ENCODE peak calls at places on chromosomes 5 and 9, in nine cellular contexts. One of them, this sample, is unnamed.

GRCh38 chr5:144336619-144337018 is 165.9 kb downstream of the KCTD16 start:
- DNase-seq in tibial nerve: no peak
- DNase-seq in stomach: no peak
- DNase-seq in A549: no peak
- DNase-seq in transverse colon: no peak
- DNase-seq in HepG2: no peak
- DNase-seq in ovary: no peak
- DNase-seq in sigmoid colon: no peak
- DNase-seq in H1: no peak
- DNase-seq in this sample: no peak

GRCh38 chr9:18208166-18209059 is 265.5 kb upstream of the ADAMTSL1 start:
- DNase-seq in tibial nerve: peak; percentile 42
- DNase-seq in HepG2: peak; percentile 59
- DNase-seq in A549: peak; percentile 42
- DNase-seq in stomach: peak; percentile 73
- DNase-seq in sigmoid colon: no peak
- DNase-seq in ovary: peak; percentile 28
- DNase-seq in transverse colon: peak; percentile 81
- DNase-seq in H1: peak; percentile 67
- DNase-seq in this sample: peak; percentile 45

GRCh38 chr5:10760976-10761841 is at the start of gene DAP:
- DNase-seq in tibial nerve: peak; percentile 65
- DNase-seq in HepG2: peak; percentile 36
- DNase-seq in H1: peak; percentile 87
- DNase-seq in stomach: peak; percentile 92
- DNase-seq in A549: peak; percentile 85
- DNase-seq in sigmoid colon: peak; percentile 91
- DNase-seq in ovary: peak; percentile 95
- DNase-seq in transverse colon: peak; percentile 91
- DNase-seq in this sample: peak; percentile 85

GRCh38 chr5:169162407-169162806 is 138.5 kb downstream of the SLIT3 start:
- DNase-seq in A549: no peak
- DNase-seq in HepG2: no peak
- DNase-seq in H1: no peak
- DNase-seq in stomach: no peak
- DNase-seq in tibial nerve: no peak
- DNase-seq in sigmoid colon: no peak
- DNase-seq in ovary: no peak
- DNase-seq in transverse colon: no peak
- DNase-seq in this sample: no peak

GRCh38 chr9:126108240-126108639 is 218.4 kb upstream of the MVB12B start:
- DNase-seq in sigmoid colon: no peak
- DNase-seq in transverse colon: no peak
- DNase-seq in ovary: no peak
- DNase-seq in A549: no peak
- DNase-seq in tibial nerve: no peak
- DNase-seq in HepG2: no peak
- DNase-seq in stomach: no peak
- DNase-seq in H1: peak; percentile 59
- DNase-seq in this sample: no peak

GRCh38 chr9:118455259-118455658 is 751.1 kb downstream of the TLR4 start:
- DNase-seq in H1: no peak
- DNase-seq in A549: peak; percentile 23
- DNase-seq in HepG2: no peak
- DNase-seq in stomach: no peak
- DNase-seq in ovary: no peak
- DNase-seq in tibial nerve: no peak
- DNase-seq in sigmoid colon: no peak
- DNase-seq in transverse colon: no peak
- DNase-seq in this sample: no peak

GRCh38 chr5:32852535-32852934 is 141.4 kb downstream of the NPR3 start:
- DNase-seq in A549: peak; percentile 83
- DNase-seq in transverse colon: peak; percentile 8
- DNase-seq in H1: peak; percentile 52
- DNase-seq in tibial nerve: peak; percentile 67
- DNase-seq in ovary: no peak
- DNase-seq in HepG2: peak; percentile 22
- DNase-seq in sigmoid colon: no peak
- DNase-seq in stomach: no peak
- DNase-seq in this sample: no peak

GRCh38 chr9:93207326-93207814 is 23.4 kb downstream of the WNK2 start:
- DNase-seq in sigmoid colon: peak; percentile 87
- DNase-seq in A549: no peak
- DNase-seq in HepG2: no peak
- DNase-seq in stomach: no peak
- DNase-seq in ovary: peak; percentile 51
- DNase-seq in transverse colon: no peak
- DNase-seq in tibial nerve: peak; percentile 28
- DNase-seq in H1: no peak
- DNase-seq in this sample: no peak

GRCh38 chr5:40447438-40447837 is 232.3 kb upstream of the PTGER4 start:
- DNase-seq in HepG2: no peak
- DNase-seq in H1: no peak
- DNase-seq in sigmoid colon: no peak
- DNase-seq in ovary: no peak
- DNase-seq in transverse colon: no peak
- DNase-seq in A549: no peak
- DNase-seq in stomach: no peak
- DNase-seq in tibial nerve: no peak
- DNase-seq in this sample: no peak

GRCh38 chr5:145244788-145245187 is 590.4 kb downstream of the PRELID2 start:
- DNase-seq in HepG2: no peak
- DNase-seq in sigmoid colon: no peak
- DNase-seq in tibial nerve: no peak
- DNase-seq in H1: no peak
- DNase-seq in transverse colon: no peak
- DNase-seq in stomach: no peak
- DNase-seq in ovary: no peak
- DNase-seq in A549: no peak
- DNase-seq in this sample: no peak

GRCh38 chr5:126659805-126660483 is 59.2 kb downstream of the PHAX start:
- DNase-seq in A549: no peak
- DNase-seq in ovary: no peak
- DNase-seq in H1: no peak
- DNase-seq in HepG2: no peak
- DNase-seq in sigmoid colon: no peak
- DNase-seq in stomach: no peak
- DNase-seq in tibial nerve: no peak
- DNase-seq in transverse colon: no peak
- DNase-seq in this sample: no peak

GRCh38 chr5:142255831-142256230 is 69.0 kb downstream of the SPRY4 start:
- DNase-seq in H1: no peak
- DNase-seq in tibial nerve: no peak
- DNase-seq in A549: no peak
- DNase-seq in ovary: no peak
- DNase-seq in sigmoid colon: no peak
- DNase-seq in stomach: no peak
- DNase-seq in HepG2: no peak
- DNase-seq in transverse colon: no peak
- DNase-seq in this sample: no peak

GRCh38 chr5:42491699-42492098 is 68.5 kb downstream of the GHR start:
- DNase-seq in transverse colon: no peak
- DNase-seq in sigmoid colon: no peak
- DNase-seq in A549: no peak
- DNase-seq in ovary: no peak
- DNase-seq in HepG2: no peak
- DNase-seq in tibial nerve: no peak
- DNase-seq in H1: no peak
- DNase-seq in stomach: no peak
- DNase-seq in this sample: no peak

GRCh38 chr5:123754167-123754840 is 242.3 kb downstream of the CSNK1G3 start:
- DNase-seq in ovary: no peak
- DNase-seq in tibial nerve: no peak
- DNase-seq in stomach: no peak
- DNase-seq in A549: no peak
- DNase-seq in HepG2: no peak
- DNase-seq in H1: no peak
- DNase-seq in transverse colon: no peak
- DNase-seq in sigmoid colon: no peak
- DNase-seq in this sample: no peak

GRCh38 chr5:68122929-68123328 is 92.6 kb upstream of the PIK3R1 start:
- DNase-seq in H1: no peak
- DNase-seq in sigmoid colon: no peak
- DNase-seq in ovary: no peak
- DNase-seq in stomach: no peak
- DNase-seq in A549: no peak
- DNase-seq in HepG2: no peak
- DNase-seq in tibial nerve: no peak
- DNase-seq in transverse colon: no peak
- DNase-seq in this sample: no peak

GRCh38 chr5:79456890-79457583 is 56.9 kb downstream of the HOMER1 start:
- DNase-seq in H1: no peak
- DNase-seq in sigmoid colon: no peak
- DNase-seq in stomach: no peak
- DNase-seq in HepG2: no peak
- DNase-seq in transverse colon: no peak
- DNase-seq in ovary: no peak
- DNase-seq in A549: no peak
- DNase-seq in tibial nerve: no peak
- DNase-seq in this sample: no peak

GRCh38 chr9:136252281-136252680 is 6.7 kb upstream of the QSOX2 start:
- DNase-seq in H1: no peak
- DNase-seq in ovary: no peak
- DNase-seq in transverse colon: no peak
- DNase-seq in HepG2: no peak
- DNase-seq in tibial nerve: no peak
- DNase-seq in stomach: no peak
- DNase-seq in A549: no peak
- DNase-seq in sigmoid colon: no peak
- DNase-seq in this sample: no peak

GRCh38 chr9:109556061-109556460 is 58.0 kb upstream of the PTPN3 start:
- DNase-seq in transverse colon: no peak
- DNase-seq in H1: no peak
- DNase-seq in sigmoid colon: no peak
- DNase-seq in A549: no peak
- DNase-seq in stomach: no peak
- DNase-seq in ovary: no peak
- DNase-seq in HepG2: no peak
- DNase-seq in tibial nerve: no peak
- DNase-seq in this sample: no peak
- TF ChIP-seq EP300 in transverse colon: no peak
- TF ChIP-seq EP300 in H1: no peak
- TF ChIP-seq EP300 in sigmoid colon: no peak
- TF ChIP-seq EP300 in A549: no peak
- TF ChIP-seq EP300 in stomach: no peak
- TF ChIP-seq EP300 in ovary: no peak
- TF ChIP-seq EP300 in HepG2: no peak
- TF ChIP-seq EP300 in tibial nerve: no peak
- TF ChIP-seq EP300 in this sample: no peak

DNA sequence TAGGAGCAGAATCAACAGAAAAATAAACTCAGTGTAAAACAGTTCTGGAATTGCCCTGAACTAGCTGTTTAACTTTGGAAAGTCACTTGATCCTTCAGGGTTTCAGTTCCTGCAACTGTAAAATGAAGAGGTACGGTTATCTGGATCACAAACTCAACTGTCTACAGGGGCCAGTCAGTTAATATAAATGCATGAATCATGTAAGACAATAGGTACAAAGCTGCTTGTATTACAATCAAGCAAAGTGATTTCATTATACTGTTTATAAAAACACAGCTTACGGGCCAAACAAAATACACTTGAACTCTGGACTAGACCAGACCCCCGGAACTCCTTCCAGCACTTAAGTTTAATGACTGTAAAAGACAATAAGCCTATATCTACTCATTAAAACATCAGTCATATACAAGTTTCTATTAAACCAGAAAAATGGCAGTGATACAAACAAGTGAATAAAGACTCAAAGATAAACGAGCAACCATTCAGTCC is 73.0 kb downstream of the MRPS27 start:
- DNase-seq in transverse colon: no peak
- DNase-seq in A549: no peak
- DNase-seq in stomach: no peak
- DNase-seq in tibial nerve: no peak
- DNase-seq in sigmoid colon: no peak
- DNase-seq in HepG2: no peak
- DNase-seq in H1: no peak
- DNase-seq in ovary: no peak
- DNase-seq in this sample: no peak
- TF ChIP-seq POLR2A in transverse colon: no peak
- TF ChIP-seq POLR2A in A549: no peak
- TF ChIP-seq POLR2A in stomach: no peak
- TF ChIP-seq POLR2A in tibial nerve: no peak
- TF ChIP-seq POLR2A in sigmoid colon: no peak
- TF ChIP-seq POLR2A in HepG2: no peak
- TF ChIP-seq POLR2A in H1: no peak
- TF ChIP-seq POLR2A in ovary: no peak
- TF ChIP-seq POLR2A in this sample: no peak

DNA sequence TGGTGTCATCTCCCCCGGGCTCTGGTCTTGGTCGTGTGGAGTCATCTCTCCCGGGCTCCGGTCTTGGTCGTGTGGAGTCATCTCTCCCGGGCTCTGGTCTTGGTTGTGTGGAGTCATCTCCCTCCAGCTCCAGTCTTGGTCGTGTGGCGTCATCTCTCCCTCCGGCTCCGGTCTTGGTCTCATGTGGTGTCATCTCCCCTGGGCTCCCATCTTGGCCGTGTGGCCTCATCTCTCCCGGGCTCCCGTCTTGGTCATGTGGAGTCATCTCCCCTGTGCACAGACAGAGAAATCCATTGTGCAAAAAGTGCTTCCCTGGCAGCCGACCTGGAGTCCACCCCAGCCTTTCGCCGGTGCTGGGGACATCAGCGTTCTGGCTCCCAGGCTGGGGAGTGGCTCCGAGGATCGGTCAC is 91.1 kb upstream of the CACNA1B start:
- DNase-seq in HepG2: no peak
- DNase-seq in tibial nerve: no peak
- DNase-seq in H1: no peak
- DNase-seq in ovary: no peak
- DNase-seq in transverse colon: no peak
- DNase-seq in A549: no peak
- DNase-seq in stomach: no peak
- DNase-seq in sigmoid colon: peak; percentile 53
- DNase-seq in this sample: no peak
- TF ChIP-seq EP300 in HepG2: no peak
- TF ChIP-seq EP300 in tibial nerve: no peak
- TF ChIP-seq EP300 in H1: no peak
- TF ChIP-seq EP300 in ovary: no peak
- TF ChIP-seq EP300 in transverse colon: no peak
- TF ChIP-seq EP300 in A549: no peak
- TF ChIP-seq EP300 in stomach: no peak
- TF ChIP-seq EP300 in sigmoid colon: no peak
- TF ChIP-seq EP300 in this sample: no peak

DNA sequence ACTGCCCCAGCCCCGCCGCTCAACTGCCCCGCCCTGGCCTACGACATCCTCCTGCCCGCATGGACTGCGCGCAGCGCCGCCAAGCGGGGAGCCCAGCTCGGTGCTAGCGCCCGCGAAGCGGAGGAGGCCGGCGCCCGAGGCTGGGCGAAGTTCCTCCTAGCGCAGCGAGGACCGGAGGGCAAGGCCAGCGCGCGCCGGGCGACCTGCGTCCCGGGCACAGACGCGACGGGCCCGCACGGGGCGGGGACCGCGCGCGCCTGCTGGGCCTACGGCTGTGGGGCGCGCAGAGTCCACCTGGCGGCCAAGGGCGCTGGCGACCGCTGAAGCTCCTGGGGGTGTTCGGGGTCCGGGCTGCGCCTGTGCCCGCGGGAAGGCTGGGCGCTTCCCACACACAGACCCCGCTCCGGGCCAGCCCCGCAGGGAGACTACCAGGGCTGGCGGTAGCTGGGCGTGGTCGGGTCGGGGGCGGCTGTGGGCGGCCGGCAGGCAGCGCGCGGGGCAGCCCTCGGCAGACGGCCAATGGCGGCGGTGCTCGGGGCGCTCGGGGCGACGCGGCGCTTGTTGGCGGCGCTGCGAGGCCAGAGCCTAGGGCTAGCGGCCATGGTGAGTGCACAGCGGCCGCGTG is at the start of gene PCBD2:
- DNase-seq in stomach: peak; percentile 93
- DNase-seq in sigmoid colon: peak; percentile 94
- DNase-seq in A549: peak; percentile 94
- DNase-seq in ovary: peak; percentile 92
- DNase-seq in H1: peak; percentile 95
- DNase-seq in tibial nerve: peak; percentile 82
- DNase-seq in HepG2: peak; percentile 80
- DNase-seq in transverse colon: peak; percentile 95
- DNase-seq in this sample: peak; percentile 99
- TF ChIP-seq POLR2A in stomach: no peak
- TF ChIP-seq POLR2A in sigmoid colon: no peak
- TF ChIP-seq POLR2A in A549: peak; percentile 65
- TF ChIP-seq POLR2A in ovary: no peak
- TF ChIP-seq POLR2A in H1: peak; percentile 75
- TF ChIP-seq POLR2A in tibial nerve: no peak
- TF ChIP-seq POLR2A in HepG2: peak; percentile 74
- TF ChIP-seq POLR2A in transverse colon: peak; percentile 58
- TF ChIP-seq POLR2A in this sample: peak; percentile 73